ENCODE peak calls at places on chromosome 9, in eight cellular contexts. L, R, Q, P, H, B, M and F are unnamed samples.

GRCh38 chr9:14424983-14425382 is 111.0 kb upstream of the NFIB start:
- DNase-seq in Q (no peak), P (no peak), M (no peak), L (no peak), B (no peak), R (no peak), H (no peak), F (no peak)

GRCh38 chr9:19988281-19988680 is 199.4 kb upstream of the SLC24A2 start:
- DNase-seq in H (no peak), P (no peak), L (no peak), Q (no peak), M (no peak), B (no peak), R (no peak), F (no peak)

GRCh38 chr9:97633859-97634485 is 351 bp downstream of the NCBP1 start:
- DNase-seq in R (no peak), Q (no peak), L (no peak), B (no peak), M (no peak), P (no peak), H (no peak), F (no peak)

GRCh38 chr9:129197978-129198736 is 20.1 kb upstream of the IER5L start:
- DNase-seq in L (peak), P (peak), M (no peak), Q (no peak), R (peak), H (no peak), B (no peak), F (no peak)

GRCh38 chr9:97299809-97300414 is 7.5 kb upstream of the CCDC180 start:
- DNase-seq in B (no peak), R (no peak), M (no peak), Q (peak), L (no peak), P (no peak), H (no peak), F (no peak)

GRCh38 chr9:77588319-77588937 is 59.7 kb downstream of the GNA14 start:
- DNase-seq in L (no peak), P (no peak), Q (no peak), B (peak), M (no peak), R (peak), H (no peak), F (no peak)

GRCh38 chr9:34588671-34589370 is 703 bp downstream of the CNTFR start:
- DNase-seq in H (no peak), M (no peak), B (no peak), L (no peak), Q (no peak), P (no peak), R (no peak), F (no peak)

GRCh38 chr9:34463098-34463900 is 4.7 kb downstream of the DNAI1 start:
- DNase-seq in R (peak), B (peak), M (no peak), Q (no peak), P (no peak), H (no peak), L (no peak), F (no peak)

GRCh38 chr9:77277719-77278118 is 100.4 kb downstream of the VPS13A start:
- DNase-seq in M (no peak), Q (no peak), H (no peak), R (no peak), B (no peak), P (no peak), L (no peak), F (no peak)

GRCh38 chr9:136484153-136485048 is 1.6 kb upstream of the SEC16A start:
- DNase-seq in P (peak), R (peak), H (no peak), M (no peak), L (no peak), B (peak), Q (no peak), F (no peak)

GRCh38 chr9:77708416-77708815 is 60.3 kb upstream of the GNA14 start:
- DNase-seq in L (no peak), B (no peak), H (no peak), P (no peak), R (peak), M (no peak), Q (no peak), F (no peak)

GRCh38 chr9:134881313-134881670 is 682 bp downstream of the FCN2 start:
- DNase-seq in Q (no peak), R (no peak), M (no peak), B (no peak), P (no peak), L (no peak), H (peak), F (no peak)

GRCh38 chr9:127644943-127645342 is 32.9 kb downstream of the STXBP1 start:
- DNase-seq in R (no peak), B (no peak), P (no peak), H (no peak), L (no peak), M (no peak), Q (no peak), F (no peak)

GRCh38 chr9:32587901-32588300 is 14.9 kb upstream of the NDUFB6 start:
- DNase-seq in B (no peak), H (no peak), P (no peak), Q (no peak), R (no peak), L (no peak), M (no peak), F (no peak)

GRCh38 chr9:13915591-13916301 is 398.2 kb downstream of the NFIB start:
- DNase-seq in Q (no peak), B (no peak), M (no peak), L (no peak), P (no peak), R (no peak), H (no peak), F (no peak)

GRCh38 chr9:114988962-114989599 is 58.7 kb upstream of the TNFSF8 start:
- DNase-seq in P (no peak), M (no peak), L (no peak), Q (peak), H (no peak), R (peak), B (no peak), F (no peak)

GRCh38 chr9:70880523-70880922 is 240.9 kb downstream of the TRPM3 start:
- DNase-seq in Q (no peak), B (no peak), L (no peak), R (no peak), M (no peak), P (no peak), H (no peak), F (no peak)

GRCh38 chr9:32705059-32705458 is 69.6 kb upstream of the TAF1L start:
- DNase-seq in Q (no peak), L (no peak), P (no peak), B (peak), M (no peak), H (no peak), R (no peak), F (no peak)

DNA sequence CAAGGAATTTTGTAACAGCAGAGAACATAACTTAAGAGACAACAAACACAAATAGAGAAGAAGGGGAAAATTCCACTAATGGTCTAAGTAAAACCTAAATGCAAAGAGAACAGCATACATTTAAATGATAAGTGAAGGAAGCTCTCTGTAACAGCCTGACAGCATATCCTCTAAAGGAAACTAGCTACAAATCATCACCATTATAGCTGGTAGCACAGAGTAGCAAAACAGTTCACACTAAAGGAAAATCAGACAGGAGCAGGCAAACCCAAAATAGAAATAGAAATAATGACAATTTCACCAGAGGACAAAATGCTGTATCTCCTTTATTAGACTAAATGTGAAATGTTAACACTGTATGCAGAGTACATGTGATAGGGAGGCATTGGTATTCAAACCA is 532.8 kb downstream of the PTPRD start:
- DNase-seq in Q (no peak), B (no peak), L (no peak), P (no peak), M (no peak), R (no peak), H (no peak), F (no peak)
- TF ChIP-seq CTCF in Q (no peak), B (no peak), L (no peak), P (no peak), M (no peak), R (no peak), H (no peak), F (no peak)

GRCh38 chr9:86795861-86796497 is 151.3 kb downstream of the GAS1 start:
- DNase-seq in R (peak), H (no peak), Q (no peak), B (no peak), L (peak), P (peak), M (no peak), F (no peak)
- TF ChIP-seq CTCF in R (peak), H (no peak), Q (no peak), B (no peak), L (no peak), P (no peak), M (peak), F (peak)

GRCh38 chr9:24245988-24246387 is 299.7 kb downstream of the IZUMO3 start:
- DNase-seq in P (no peak), L (no peak), R (peak), B (no peak), H (no peak), M (no peak), Q (peak), F (no peak)
- TF ChIP-seq CTCF in P (no peak), L (no peak), R (no peak), B (no peak), H (no peak), M (peak), Q (no peak), F (peak)

DNA sequence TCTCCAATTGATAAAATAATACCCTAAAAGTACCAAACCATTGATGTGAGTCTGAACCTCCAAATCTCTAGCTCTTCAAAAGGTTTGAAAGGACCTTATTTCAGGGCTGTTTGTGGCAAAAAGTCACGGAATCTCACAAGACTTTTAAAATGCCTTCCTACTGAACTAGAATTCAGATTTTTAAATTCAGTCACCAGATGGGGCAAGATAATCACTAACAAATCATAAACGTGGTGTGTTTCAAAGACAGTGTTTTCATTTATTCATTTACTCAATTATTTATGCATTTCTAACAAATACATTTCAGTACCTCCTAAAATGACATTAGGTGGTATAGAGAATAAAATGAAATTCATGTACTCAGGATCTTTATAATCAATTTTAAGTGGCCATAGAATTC is 68.2 kb upstream of the SMC2 start:
- DNase-seq in L (no peak), Q (no peak), B (no peak), P (no peak), R (no peak), M (no peak), H (no peak), F (no peak)
- TF ChIP-seq CTCF in L (no peak), Q (no peak), B (no peak), P (peak), R (no peak), M (no peak), H (no peak), F (no peak)

DNA sequence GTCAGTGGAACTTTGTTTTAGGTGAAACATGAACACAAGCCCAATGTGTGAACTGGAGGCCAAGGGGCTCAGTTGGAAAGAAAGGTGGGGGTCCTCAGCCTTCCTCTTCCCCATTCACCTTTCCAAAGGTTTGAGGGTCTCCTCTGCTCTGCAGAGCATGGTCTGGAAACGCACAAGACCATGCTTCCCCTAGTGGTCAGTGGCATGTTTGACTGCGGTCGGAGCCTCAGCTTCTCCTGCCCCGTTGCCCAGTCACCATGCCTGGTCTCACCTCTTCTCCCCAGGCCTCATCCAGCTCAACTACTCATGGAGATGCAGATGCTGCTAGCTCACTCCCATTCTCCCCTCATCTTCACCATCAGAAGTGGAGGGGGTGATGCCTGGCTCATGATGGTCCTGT is 340.3 kb downstream of the GADD45G start:
- DNase-seq in P (no peak), H (no peak), B (no peak), L (no peak), Q (no peak), M (peak), R (no peak), F (no peak)
- TF ChIP-seq CTCF in P (no peak), H (no peak), B (no peak), L (no peak), Q (no peak), M (peak), R (no peak), F (peak)

DNA sequence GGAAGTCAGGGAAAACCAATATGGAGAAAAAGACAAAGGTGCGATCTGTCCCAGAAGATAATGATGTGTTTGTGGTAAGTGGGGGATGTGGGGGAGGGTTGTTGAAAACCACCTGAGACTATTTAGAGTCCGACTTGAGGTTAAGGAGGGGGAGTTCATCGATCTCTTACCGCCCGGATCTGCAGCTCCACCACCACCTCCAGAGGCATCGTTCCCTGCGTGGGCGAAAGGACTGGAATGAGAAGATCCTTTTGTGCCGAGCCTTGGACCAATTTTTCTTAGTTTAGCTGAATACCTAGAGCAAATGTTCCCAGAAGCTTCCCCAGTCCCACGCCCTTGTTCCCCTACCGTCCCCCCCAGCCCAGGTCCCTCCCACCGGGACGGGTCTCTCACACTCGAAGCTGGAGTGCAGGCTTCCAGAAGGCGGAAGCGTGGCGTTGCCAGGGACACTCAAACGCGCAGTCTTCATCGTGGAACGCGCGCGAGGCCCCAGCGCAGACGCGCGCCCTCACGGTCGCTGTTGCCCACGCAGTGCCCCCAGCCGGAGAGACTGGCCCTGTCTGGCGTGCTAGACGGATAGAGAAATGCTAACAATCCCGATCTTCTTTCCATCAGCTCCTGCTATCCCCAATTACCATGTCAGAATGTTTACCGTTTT is at the start of gene SPATA6L:
- DNase-seq in B (peak), L (peak), M (no peak), H (peak), Q (peak), P (peak), R (peak), F (no peak)
- TF ChIP-seq CTCF in B (no peak), L (no peak), M (peak), H (no peak), Q (peak), P (no peak), R (peak), F (peak)

DNA sequence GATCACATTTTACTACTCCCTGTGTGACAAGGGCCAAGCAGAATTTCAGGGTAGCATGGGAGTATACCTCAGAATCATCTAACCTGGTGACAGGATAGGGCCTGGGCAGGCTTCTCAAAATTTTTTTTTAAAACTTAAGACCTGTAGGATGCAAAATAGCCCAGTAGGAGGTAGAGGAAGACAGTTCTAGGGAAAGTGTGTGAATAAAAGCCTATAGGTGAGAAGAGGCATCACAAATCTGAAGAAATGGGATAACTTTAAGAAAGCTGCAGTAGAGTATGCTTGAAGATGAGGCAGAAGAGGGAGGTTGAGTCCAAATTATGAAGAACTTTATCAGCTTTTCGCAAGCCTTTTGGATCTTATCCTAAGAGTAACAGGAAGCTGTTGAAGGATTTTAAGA is 32.3 kb downstream of the CNTRL start:
- DNase-seq in B (no peak), H (no peak), P (no peak), R (no peak), L (no peak), Q (no peak), M (no peak), F (no peak)
- TF ChIP-seq CTCF in B (no peak), H (no peak), P (no peak), R (no peak), L (no peak), Q (no peak), M (no peak), F (peak)